ENCODE peak calls at places on chromosomes 11 and 22, in nine cellular contexts. B, P, M, F, J, L, C, N and Q are unnamed samples.

GRCh38 chr11:109490953-109491733 is 69.2 kb downstream of the C11orf87 start:
- DNase-seq in J (no peak), F (no peak), P (no peak), B (no peak), L (no peak), M (no peak), C (no peak), N (no peak), Q (no peak)

GRCh38 chr11:126619516-126619915 is 264.0 kb downstream of the ST3GAL4 start:
- DNase-seq in C (no peak), M (no peak), B (no peak), J (no peak), F (no peak), P (no peak), N (no peak), L (no peak), Q (no peak)

GRCh38 chr11:109405671-109406070 is 16.3 kb upstream of the C11orf87 start:
- DNase-seq in J (peak), N (no peak), F (no peak), M (no peak), B (peak), L (no peak), P (peak), C (no peak), Q (peak)

GRCh38 chr22:26592368-26593015 is 2.6 kb upstream of the TPST2 start:
- DNase-seq in F (no peak), J (peak), L (no peak), N (peak), C (no peak), B (no peak), P (no peak), M (no peak), Q (no peak)

GRCh38 chr22:25928038-25928437 is 186.1 kb downstream of the MYO18B start:
- DNase-seq in F (no peak), N (no peak), M (no peak), P (no peak), C (no peak), L (no peak), J (no peak), B (no peak), Q (no peak)

GRCh38 chr11:116373107-116373506 is 399.7 kb downstream of the BUD13 start:
- DNase-seq in P (no peak), J (no peak), M (no peak), B (no peak), L (no peak), N (no peak), C (no peak), F (no peak), Q (no peak)

GRCh38 chr11:129365816-129366215 is 9.8 kb upstream of the BARX2 start:
- DNase-seq in B (peak), N (no peak), L (no peak), C (no peak), J (peak), M (no peak), F (no peak), P (no peak), Q (no peak)

GRCh38 chr22:50198624-50199017 is 2.2 kb upstream of the SELENOO start:
- DNase-seq in F (no peak), L (no peak), P (no peak), J (no peak), C (no peak), B (no peak), M (no peak), N (no peak), Q (no peak)

GRCh38 chr22:50261615-50262459 is at the start of gene MAPK12:
- DNase-seq in F (no peak), M (no peak), N (no peak), L (no peak), C (no peak), B (peak), P (peak), J (no peak), Q (no peak)

GRCh38 chr11:34269031-34269430 is 88.8 kb downstream of the ABTB2 start:
- DNase-seq in L (no peak), M (no peak), B (no peak), F (no peak), P (no peak), C (no peak), J (no peak), N (no peak), Q (no peak)

GRCh38 chr22:40423246-40423753 is 52.9 kb downstream of the SGSM3 start:
- DNase-seq in F (no peak), N (no peak), P (no peak), L (peak), C (no peak), B (no peak), M (no peak), J (no peak), Q (no peak)

GRCh38 chr22:46465348-46465725 is 72.1 kb downstream of the CELSR1 start:
- DNase-seq in P (no peak), N (no peak), C (no peak), B (no peak), F (no peak), M (no peak), J (no peak), L (peak), Q (no peak)

GRCh38 chr22:38314140-38314991 is 2.9 kb downstream of the CSNK1E start:
- DNase-seq in L (no peak), B (no peak), N (no peak), J (no peak), C (no peak), M (no peak), F (no peak), P (peak), Q (peak)

GRCh38 chr11:121134758-121135312 is 33.8 kb downstream of the TECTA start:
- DNase-seq in M (peak), P (no peak), B (no peak), C (no peak), J (no peak), F (no peak), N (no peak), L (peak), Q (no peak)

GRCh38 chr11:106608677-106609076 is 409.6 kb downstream of the GUCY1A2 start:
- DNase-seq in B (peak), N (no peak), C (no peak), J (peak), P (peak), M (no peak), L (no peak), F (no peak), Q (peak)

GRCh38 chr11:17415523-17416104 is 27.2 kb upstream of the KCNJ11 start:
- DNase-seq in M (no peak), N (no peak), B (no peak), P (no peak), C (no peak), J (no peak), L (peak), F (no peak), Q (no peak)

GRCh38 chr22:31923166-31923565 is 21.2 kb upstream of the YWHAH start:
- DNase-seq in L (peak), J (no peak), M (peak), F (peak), B (no peak), C (no peak), P (no peak), N (no peak), Q (no peak)

GRCh38 chr22:24434472-24435322 is 7.3 kb downstream of the ADORA2A start:
- DNase-seq in J (no peak), F (no peak), N (peak), B (no peak), C (no peak), M (no peak), P (no peak), L (no peak), Q (no peak)

GRCh38 chr11:128216198-128216597 is 371.2 kb downstream of the ETS1 start:
- DNase-seq in M (no peak), B (no peak), L (no peak), N (no peak), J (no peak), P (no peak), F (no peak), C (no peak), Q (no peak)
- TF ChIP-seq CTCF in M (no peak), B (no peak), L (no peak), N (no peak), J (no peak), P (no peak), F (no peak), C (no peak), Q (no peak)

GRCh38 chr11:45899086-45899447 is 8.0 kb downstream of the FREY1 start:
- DNase-seq in F (no peak), C (no peak), N (no peak), B (no peak), L (no peak), J (no peak), M (no peak), P (no peak), Q (no peak)
- H3K4me3 ChIP-seq in F (peak), C (peak), N (no peak), B (no peak), L (peak), J (no peak), M (no peak), P (peak), Q (no peak)

GRCh38 chr11:124661553-124661952 is 12.0 kb downstream of the SIAE start:
- DNase-seq in M (no peak), C (no peak), L (no peak), B (no peak), P (no peak), F (no peak), J (no peak), N (no peak), Q (no peak)

GRCh38 chr11:124657922-124658321 is 15.6 kb downstream of the SIAE start:
- DNase-seq in F (no peak), P (no peak), C (no peak), B (no peak), L (no peak), M (no peak), N (no peak), J (no peak), Q (no peak)

GRCh38 chr11:124662111-124662510 is 11.4 kb downstream of the SIAE start:
- DNase-seq in C (no peak), L (no peak), B (no peak), N (no peak), F (no peak), P (no peak), J (no peak), M (no peak), Q (no peak)

GRCh38 chr11:124656759-124657627 is 16.5 kb downstream of the SIAE start:
- DNase-seq in P (no peak), N (no peak), J (peak), B (no peak), M (no peak), C (no peak), L (no peak), F (no peak), Q (no peak)
- TF ChIP-seq CTCF in P (no peak), N (no peak), J (no peak), B (no peak), M (no peak), C (no peak), L (no peak), F (no peak), Q (no peak)

GRCh38 chr22:44613196-44613595 is 88.8 kb upstream of the PRR5 start:
- DNase-seq in P (no peak), N (no peak), J (no peak), F (no peak), C (no peak), B (no peak), M (no peak), L (no peak), Q (no peak)
- H3K4me3 ChIP-seq in P (no peak), N (no peak), J (no peak), F (no peak), C (no peak), B (no peak), M (no peak), L (no peak), Q (no peak)

GRCh38 chr11:15837901-15838489 is 518.4 kb downstream of the SOX6 start:
- DNase-seq in L (no peak), J (no peak), B (no peak), F (no peak), M (no peak), P (no peak), N (no peak), C (no peak), Q (no peak)

GRCh38 chr11:15835705-15836411 is 520.5 kb downstream of the SOX6 start:
- DNase-seq in M (no peak), L (no peak), F (no peak), C (no peak), B (no peak), J (no peak), P (no peak), N (no peak), Q (no peak)

GRCh38 chr11:15839061-15839460 is 517.3 kb downstream of the SOX6 start:
- DNase-seq in P (no peak), J (no peak), F (no peak), N (no peak), L (no peak), C (no peak), M (no peak), B (no peak), Q (no peak)

GRCh38 chr11:15841898-15842297 is 514.4 kb downstream of the SOX6 start:
- DNase-seq in P (no peak), L (peak), C (no peak), M (no peak), N (no peak), B (no peak), F (no peak), J (peak), Q (no peak)

GRCh38 chr11:15836801-15837200 is 519.5 kb downstream of the SOX6 start:
- DNase-seq in M (no peak), J (no peak), P (no peak), F (no peak), B (no peak), N (no peak), C (no peak), L (no peak), Q (no peak)
- TF ChIP-seq CTCF in M (no peak), J (no peak), P (no peak), F (no peak), B (no peak), N (no peak), C (no peak), L (no peak), Q (no peak)